ENCODE peak calls at places on chromosomes 2 and 18, in ten cellular contexts. E is AG04450, B is SK-N-SH, G is spleen, Z is cardiac muscle cell, S is heart right ventricle, Q is suprapubic skin, F is IMR-90, H is right lobe of liver, J is psoas muscle. M is an unnamed sample.

GRCh38 chr18:34592961-34593382 is 117.1 kb upstream of the DTNA start:
- DNase-seq in E (peak), B (no peak), G (no peak), Z (peak), S (peak), Q (no peak), F (peak), H (peak), J (peak), M (no peak)

GRCh38 chr2:222535477-222535876 is 111.1 kb downstream of the SGPP2 start:
- DNase-seq in E (no peak), B (no peak), G (no peak), Z (no peak), S (no peak), Q (no peak), F (no peak), H (no peak), J (no peak), M (no peak)

GRCh38 chr2:234911271-234911670 is 40.5 kb upstream of the SH3BP4 start:
- DNase-seq in E (peak), B (no peak), G (no peak), Z (peak), S (no peak), Q (no peak), F (peak), H (no peak), J (peak), M (no peak)

GRCh38 chr2:33215299-33215698 is 261.1 kb upstream of the RASGRP3 start:
- DNase-seq in E (peak), B (no peak), G (no peak), Z (peak), S (peak), Q (peak), F (peak), H (peak), J (peak), M (no peak)

GRCh38 chr2:206556357-206556949 is 85.8 kb upstream of the FAM237A start:
- DNase-seq in E (peak), B (peak), G (no peak), Z (peak), S (no peak), Q (no peak), F (peak), H (no peak), J (no peak), M (no peak)

GRCh38 chr2:222582931-222583330 is 73.0 kb downstream of the FARSB start:
- DNase-seq in E (no peak), B (no peak), G (no peak), Z (no peak), S (no peak), Q (no peak), F (no peak), H (no peak), J (no peak), M (no peak)

GRCh38 chr2:12661472-12661871 is 55.3 kb upstream of the TRIB2 start:
- DNase-seq in E (no peak), B (no peak), G (no peak), Z (peak), S (no peak), Q (no peak), F (no peak), H (no peak), J (no peak), M (no peak)

GRCh38 chr2:70767094-70767698 is 804 bp downstream of the ADD2 start:
- DNase-seq in E (no peak), B (peak), G (peak), Z (no peak), S (no peak), Q (no peak), F (no peak), H (no peak), J (no peak), M (no peak)

GRCh38 chr2:67414867-67415266 is 17.7 kb downstream of the ETAA1 start:
- DNase-seq in E (no peak), B (no peak), G (no peak), Z (no peak), S (no peak), Q (no peak), F (no peak), H (no peak), J (no peak), M (no peak)

GRCh38 chr2:138475394-138475793 is 26.2 kb upstream of the SPOPL start:
- DNase-seq in E (no peak), B (no peak), G (no peak), Z (no peak), S (no peak), Q (no peak), F (no peak), H (no peak), J (no peak), M (no peak)

GRCh38 chr2:173898178-173898668 is 67.0 kb downstream of the SP3 start:
- DNase-seq in E (no peak), B (no peak), G (no peak), Z (no peak), S (no peak), Q (no peak), F (no peak), H (no peak), J (no peak), M (no peak)

GRCh38 chr18:42176599-42176998 is 221.6 kb downstream of the PIK3C3 start:
- DNase-seq in E (no peak), B (no peak), G (no peak), Z (no peak), S (no peak), Q (no peak), F (no peak), H (no peak), J (no peak), M (no peak)

GRCh38 chr2:109301746-109302145 is 172.7 kb downstream of the SH3RF3 start:
- DNase-seq in E (no peak), B (no peak), G (no peak), Z (no peak), S (no peak), Q (no peak), F (no peak), H (no peak), J (no peak), M (no peak)

GRCh38 chr18:76428396-76429261 is 66.4 kb downstream of the ZNF516 start:
- DNase-seq in E (no peak), B (no peak), G (peak), Z (no peak), S (no peak), Q (no peak), F (peak), H (no peak), J (no peak), M (peak)

GRCh38 chr2:23803275-23803964 is 123.5 kb downstream of the ATAD2B start:
- DNase-seq in E (peak), B (no peak), G (no peak), Z (peak), S (no peak), Q (no peak), F (peak), H (no peak), J (no peak), M (no peak)

GRCh38 chr18:79933765-79934164 is 17.7 kb downstream of the SLC66A2 start:
- DNase-seq in E (no peak), B (no peak), G (peak), Z (peak), S (no peak), Q (peak), F (no peak), H (peak), J (no peak), M (peak)

GRCh38 chr2:147847746-147848391 is 3.0 kb downstream of the ACVR2A start:
- DNase-seq in E (no peak), B (no peak), G (no peak), Z (peak), S (no peak), Q (no peak), F (no peak), H (no peak), J (no peak), M (no peak)

GRCh38 chr2:64369706-64370105 is 84.3 kb upstream of the LGALSL start:
- DNase-seq in E (no peak), B (no peak), G (no peak), Z (no peak), S (no peak), Q (no peak), F (no peak), H (no peak), J (no peak), M (no peak)

GRCh38 chr2:129729646-129730045 is 249.8 kb upstream of the RAB6C start:
- DNase-seq in E (no peak), B (no peak), G (no peak), Z (no peak), S (no peak), Q (no peak), F (no peak), H (no peak), J (no peak), M (no peak)

GRCh38 chr2:23569761-23570383 is 184.9 kb downstream of the KLHL29 start:
- DNase-seq in E (no peak), B (no peak), G (no peak), Z (no peak), S (no peak), Q (no peak), F (no peak), H (no peak), J (no peak), M (no peak)

GRCh38 chr2:62586981-62587380 is 81.0 kb upstream of the TMEM17 start:
- DNase-seq in E (peak), B (no peak), G (no peak), Z (peak), S (no peak), Q (no peak), F (peak), H (no peak), J (no peak), M (no peak)

GRCh38 chr2:24210106-24210455 is 35.2 kb downstream of the FAM228A start:
- DNase-seq in E (no peak), B (no peak), G (no peak), Z (no peak), S (no peak), Q (no peak), F (no peak), H (no peak), J (no peak), M (no peak)

GRCh38 chr2:177077778-177078177 is 134.8 kb upstream of the HNRNPA3 start:
- DNase-seq in E (no peak), B (no peak), G (no peak), Z (no peak), S (no peak), Q (no peak), F (no peak), H (no peak), J (no peak), M (no peak)

GRCh38 chr2:7523557-7524210 is 606.5 kb downstream of the RNF144A start:
- DNase-seq in E (no peak), B (no peak), G (no peak), Z (no peak), S (no peak), Q (no peak), F (no peak), H (no peak), J (no peak), M (no peak)

GRCh38 chr2:134819334-134819733 is 19.1 kb upstream of the ACMSD start:
- DNase-seq in E (no peak), B (no peak), G (no peak), Z (no peak), S (no peak), Q (no peak), F (peak), H (no peak), J (no peak), M (no peak)

GRCh38 chr2:175892046-175892445 is 110.0 kb downstream of the LNPK start:
- DNase-seq in E (no peak), B (no peak), G (no peak), Z (no peak), S (no peak), Q (no peak), F (no peak), H (no peak), J (no peak), M (no peak)

GRCh38 chr2:217006217-217006616 is 146.4 kb upstream of the TNP1 start:
- DNase-seq in E (no peak), B (no peak), G (no peak), Z (no peak), S (no peak), Q (no peak), F (no peak), H (no peak), J (no peak), M (no peak)

GRCh38 chr2:177165731-177166711 is 46.6 kb upstream of the HNRNPA3 start:
- DNase-seq in E (no peak), B (no peak), G (no peak), Z (peak), S (no peak), Q (no peak), F (peak), H (no peak), J (no peak), M (no peak)

GRCh38 chr2:128446049-128446811 is 127.6 kb upstream of the HS6ST1 start:
- DNase-seq in E (no peak), B (no peak), G (peak), Z (no peak), S (no peak), Q (peak), F (no peak), H (no peak), J (no peak), M (peak)

GRCh38 chr18:7021994-7022840 is 95.4 kb downstream of the LAMA1 start:
- DNase-seq in E (no peak), B (peak), G (no peak), Z (peak), S (no peak), Q (no peak), F (peak), H (no peak), J (no peak), M (no peak)

GRCh38 chr2:84884396-84884795 is 3.5 kb upstream of the TRABD2A start:
- DNase-seq in E (no peak), B (no peak), G (no peak), Z (no peak), S (no peak), Q (no peak), F (no peak), H (no peak), J (no peak), M (no peak)

GRCh38 chr2:85890522-85891176 is 1.9 kb upstream of the ST3GAL5 start:
- DNase-seq in E (no peak), B (no peak), G (peak), Z (no peak), S (no peak), Q (no peak), F (no peak), H (no peak), J (no peak), M (no peak)

GRCh38 chr2:5467506-5467905 is 224.7 kb upstream of the SOX11 start:
- DNase-seq in E (no peak), B (no peak), G (no peak), Z (no peak), S (no peak), Q (no peak), F (no peak), H (no peak), J (no peak), M (no peak)

GRCh38 chr2:218908721-218909619 is 28.3 kb downstream of the WNT10A start:
- DNase-seq in E (peak), B (peak), G (peak), Z (peak), S (peak), Q (peak), F (peak), H (peak), J (peak), M (peak)

GRCh38 chr2:205848601-205849000 is 166.3 kb downstream of the NRP2 start:
- DNase-seq in E (no peak), B (no peak), G (no peak), Z (peak), S (no peak), Q (no peak), F (peak), H (no peak), J (no peak), M (no peak)

GRCh38 chr2:38775921-38776225 is 2.1 kb upstream of the GEMIN6 start:
- DNase-seq in E (no peak), B (no peak), G (no peak), Z (no peak), S (no peak), Q (no peak), F (no peak), H (no peak), J (no peak), M (no peak)

GRCh38 chr2:28356095-28356911 is 36.4 kb upstream of the FOSL2 start:
- DNase-seq in E (peak), B (peak), G (peak), Z (peak), S (peak), Q (peak), F (peak), H (peak), J (peak), M (peak)
- H3K27ac ChIP-seq in E (peak), B (peak), G (peak), Z (peak), S (peak), Q (peak), F (peak), H (peak), J (peak), M (peak)

GRCh38 chr18:2970762-2971659 is 41.9 kb downstream of the LPIN2 start:
- DNase-seq in E (no peak), B (no peak), G (peak), Z (no peak), S (no peak), Q (no peak), F (peak), H (peak), J (no peak), M (no peak)

GRCh38 chr18:2968559-2968958 is 44.4 kb downstream of the LPIN2 start:
- DNase-seq in E (no peak), B (no peak), G (no peak), Z (no peak), S (no peak), Q (no peak), F (no peak), H (no peak), J (no peak), M (no peak)

GRCh38 chr18:2967820-2968219 is 45.1 kb downstream of the LPIN2 start:
- DNase-seq in E (no peak), B (no peak), G (no peak), Z (no peak), S (no peak), Q (no peak), F (no peak), H (no peak), J (no peak), M (no peak)

GRCh38 chr18:2970344-2970743 is 42.6 kb downstream of the LPIN2 start:
- DNase-seq in E (no peak), B (no peak), G (no peak), Z (no peak), S (no peak), Q (no peak), F (no peak), H (no peak), J (no peak), M (no peak)

GRCh38 chr18:2969695-2970094 is 43.2 kb downstream of the LPIN2 start:
- DNase-seq in E (no peak), B (no peak), G (no peak), Z (no peak), S (no peak), Q (no peak), F (no peak), H (no peak), J (no peak), M (no peak)
- H3K4me3 ChIP-seq in E (no peak), B (no peak), G (no peak), Z (no peak), S (no peak), Q (no peak), F (no peak), H (no peak), J (no peak), M (no peak)

GRCh38 chr2:239975665-239976064 is 49.5 kb downstream of the NDUFA10 start:
- DNase-seq in E (no peak), B (no peak), G (no peak), Z (no peak), S (no peak), Q (no peak), F (no peak), H (no peak), J (no peak), M (no peak)

GRCh38 chr2:239977111-239977510 is 48.0 kb downstream of the NDUFA10 start:
- DNase-seq in E (no peak), B (no peak), G (no peak), Z (no peak), S (no peak), Q (no peak), F (no peak), H (no peak), J (no peak), M (no peak)

GRCh38 chr2:239983004-239983778 is 42.0 kb downstream of the NDUFA10 start:
- DNase-seq in E (no peak), B (no peak), G (no peak), Z (no peak), S (no peak), Q (no peak), F (no peak), H (no peak), J (no peak), M (no peak)

GRCh38 chr2:239978381-239978780 is 46.8 kb downstream of the NDUFA10 start:
- DNase-seq in E (no peak), B (no peak), G (no peak), Z (peak), S (no peak), Q (no peak), F (peak), H (no peak), J (no peak), M (no peak)

GRCh38 chr2:239979243-239980023 is 45.7 kb downstream of the NDUFA10 start:
- DNase-seq in E (no peak), B (no peak), G (no peak), Z (peak), S (no peak), Q (no peak), F (no peak), H (no peak), J (no peak), M (no peak)
- TF ChIP-seq CTCF in E (peak), B (no peak), G (peak), Z (peak), S (peak), Q (no peak), F (peak), H (peak), J (no peak), M (no peak)

DNA sequence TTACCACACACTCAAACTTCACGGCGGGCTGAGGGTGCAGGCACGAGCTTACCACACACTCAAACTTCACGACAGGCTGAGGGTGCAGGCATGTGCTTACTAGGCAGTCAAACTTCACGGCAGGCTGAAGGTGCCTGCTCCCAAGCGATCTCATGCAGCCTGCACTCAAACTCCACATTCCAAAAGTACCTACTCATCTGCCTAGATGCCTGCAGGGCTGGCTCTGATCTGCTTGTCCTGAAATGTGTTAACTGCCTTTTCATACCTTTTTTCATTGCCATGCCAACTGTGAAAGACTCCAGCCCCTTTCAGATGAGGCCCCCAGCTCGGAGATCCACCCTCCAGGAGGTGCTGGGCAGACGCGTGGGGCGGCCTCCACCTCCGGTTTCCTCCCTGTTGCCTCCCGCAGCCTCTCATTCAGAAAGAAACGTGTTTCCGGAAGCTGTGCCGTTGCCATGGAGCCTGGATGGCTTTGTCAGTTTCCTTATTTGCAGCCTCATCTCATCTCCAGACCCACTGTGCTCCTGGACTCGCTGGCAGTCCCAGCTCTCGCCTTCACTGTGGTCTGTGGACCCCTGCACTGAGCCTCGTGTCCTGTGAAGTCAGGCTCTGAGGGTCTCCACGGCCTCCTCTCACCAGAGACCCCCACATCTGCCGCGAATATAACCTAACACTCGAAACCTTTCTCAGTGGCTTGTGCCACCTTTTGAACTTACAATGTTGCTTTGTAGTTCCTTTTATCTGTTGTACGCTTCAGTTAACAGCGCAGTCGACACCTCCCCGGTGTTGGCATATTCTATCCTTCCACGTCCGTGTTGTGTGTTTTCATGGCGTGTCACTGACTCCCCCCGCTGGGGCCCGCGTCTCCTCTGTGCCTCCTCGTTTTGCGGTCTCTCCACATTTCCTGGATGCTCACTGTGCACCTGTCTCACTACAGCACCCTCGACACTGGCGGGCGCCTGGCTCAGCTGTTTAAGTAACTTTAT is 106.1 kb upstream of the ALKAL2 start:
- DNase-seq in E (no peak), B (no peak), G (peak), Z (no peak), S (no peak), Q (no peak), F (no peak), H (no peak), J (no peak), M (peak)
- H3K27ac ChIP-seq in E (no peak), B (no peak), G (no peak), Z (no peak), S (no peak), Q (no peak), F (no peak), H (no peak), J (no peak), M (no peak)

M was measured in upper lobe of right lung.